ENCODE peak calls at places on chromosomes 12 and 14, in nine cellular contexts. P is CD8-positive, alpha-beta memory T cell; Y is endodermal cell; C is tibial nerve; D is heart right ventricle; W is mammary epithelial cell; I is gastrocnemius medialis; U is cardiac muscle cell; H is mesendoderm. K is an unnamed sample.

GRCh38 chr14:79614443-79614842 is 596.9 kb downstream of the DIO2 start:
- DNase-seq in P (no peak), Y (no peak), C (no peak), D (no peak), W (no peak), I (no peak), U (no peak), H (no peak), K (no peak)

GRCh38 chr12:108532061-108532848 is 17.2 kb downstream of the FICD start:
- DNase-seq in P (no peak), Y (no peak), C (no peak), D (no peak), W (no peak), I (peak; percentile 45), U (no peak), H (no peak), K (no peak)

GRCh38 chr12:107670999-107671643 is 14.5 kb upstream of the PWP1 start:
- DNase-seq in P (no peak), Y (peak; percentile 94), C (no peak), D (no peak), W (no peak), I (no peak), U (peak; percentile 34), H (peak; percentile 67), K (no peak)

GRCh38 chr12:116955382-116956021 is 44.8 kb downstream of the FBXW8 start:
- DNase-seq in P (peak; percentile 15), Y (peak; percentile 55), C (peak; percentile 15), D (no peak), W (peak; percentile 81), I (no peak), U (peak; percentile 42), H (peak; percentile 74), K (peak; percentile 55)

GRCh38 chr12:34287986-34288962 is 266.0 kb downstream of the ALG10 start:
- DNase-seq in P (no peak), Y (peak; percentile 22), C (no peak), D (no peak), W (no peak), I (no peak), U (no peak), H (no peak), K (no peak)

GRCh38 chr14:48723841-48724495 is 862.2 kb downstream of the RPS29 start:
- DNase-seq in P (no peak), Y (no peak), C (no peak), D (no peak), W (no peak), I (no peak), U (no peak), H (peak; percentile 23), K (no peak)

GRCh38 chr14:66540038-66540437 is 32.1 kb downstream of the GPHN start:
- DNase-seq in P (no peak), Y (no peak), C (no peak), D (no peak), W (no peak), I (no peak), U (no peak), H (no peak), K (no peak)

GRCh38 chr12:13980548-13981295 is 680 bp downstream of the GRIN2B start:
- DNase-seq in P (no peak), Y (peak; percentile 77), C (no peak), D (no peak), W (no peak), I (no peak), U (no peak), H (peak; percentile 41), K (no peak)

GRCh38 chr12:119808441-119808840 is 68.7 kb downstream of the CIT start:
- DNase-seq in P (no peak), Y (no peak), C (no peak), D (no peak), W (peak; percentile 80), I (no peak), U (no peak), H (no peak), K (no peak)

GRCh38 chr12:127809236-127809635 is 457.7 kb upstream of the TMEM132C start:
- DNase-seq in P (no peak), Y (no peak), C (no peak), D (peak; percentile 11), W (no peak), I (no peak), U (peak; percentile 62), H (peak; percentile 13), K (no peak)

GRCh38 chr12:76144253-76144564 is 59.7 kb upstream of the NAP1L1 start:
- DNase-seq in P (peak; percentile 46), Y (no peak), C (peak; percentile 21), D (no peak), W (no peak), I (no peak), U (peak; percentile 79), H (no peak), K (no peak)

GRCh38 chr12:76142305-76142704 is 57.8 kb upstream of the NAP1L1 start:
- DNase-seq in P (no peak), Y (no peak), C (no peak), D (no peak), W (no peak), I (no peak), U (no peak), H (no peak), K (no peak)

GRCh38 chr12:76138656-76139055 is 54.2 kb upstream of the NAP1L1 start:
- DNase-seq in P (no peak), Y (no peak), C (no peak), D (no peak), W (no peak), I (no peak), U (no peak), H (no peak), K (no peak)

GRCh38 chr12:76137611-76138010 is 53.1 kb upstream of the NAP1L1 start:
- DNase-seq in P (no peak), Y (no peak), C (no peak), D (no peak), W (no peak), I (no peak), U (peak; percentile 87), H (peak; percentile 74), K (no peak)

GRCh38 chr12:76143343-76144252 is 59.1 kb upstream of the NAP1L1 start:
- DNase-seq in P (peak; percentile 20), Y (no peak), C (no peak), D (no peak), W (no peak), I (no peak), U (no peak), H (no peak), K (peak; percentile 43)
- H3K4me3 ChIP-seq in P (no peak overlapping the region), Y (no peak overlapping the region), C (no peak overlapping the region), D (no peak overlapping the region), W (no peak overlapping the region), I (no peak overlapping the region), U (no peak overlapping the region), H (no peak overlapping the region), K (no peak overlapping the region)

DNA sequence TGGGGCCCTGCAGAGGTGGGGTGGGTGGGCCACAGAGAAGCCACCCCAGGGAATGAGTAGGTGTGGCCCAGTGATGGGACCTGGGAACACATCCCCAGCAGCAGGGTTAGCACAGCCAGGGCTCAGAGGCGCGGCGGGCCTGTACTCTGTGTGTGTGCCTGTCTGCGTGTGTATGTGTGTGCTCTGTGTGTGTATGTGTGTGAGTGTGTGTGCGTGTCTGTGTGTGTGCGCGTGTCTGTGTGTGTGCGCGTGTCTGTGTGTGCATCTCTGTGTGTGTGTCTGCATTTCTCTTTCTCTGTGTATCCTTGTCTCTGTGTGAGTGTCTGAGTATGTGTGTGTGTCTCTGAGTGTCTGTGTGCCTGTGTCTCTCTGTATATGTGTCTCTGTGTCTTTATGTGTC is 26.1 kb downstream of the KIF26A start:
- DNase-seq in P (no peak), Y (no peak), C (no peak), D (no peak), W (no peak), I (no peak), U (no peak), H (no peak), K (no peak)
- H3K27ac ChIP-seq in P (no peak overlapping the region), Y (no peak overlapping the region), C (no peak overlapping the region), D (no peak overlapping the region), W (no peak overlapping the region), I (no peak overlapping the region), U (no peak overlapping the region), H (no peak overlapping the region), K (no peak overlapping the region)

GRCh38 chr12:95212576-95212975 is 4.7 kb downstream of the FGD6 start:
- DNase-seq in P (no peak), Y (no peak), C (no peak), D (no peak), W (no peak), I (no peak), U (peak; percentile 37), H (no peak), K (no peak)

GRCh38 chr12:95213119-95213518 is 4.1 kb downstream of the FGD6 start:
- DNase-seq in P (no peak), Y (no peak), C (no peak), D (no peak), W (no peak), I (no peak), U (no peak), H (no peak), K (no peak)

GRCh38 chr12:95215925-95216324 is 1.3 kb downstream of the FGD6 start:
- DNase-seq in P (no peak), Y (no peak), C (no peak), D (no peak), W (peak; percentile 73), I (no peak), U (peak; percentile 67), H (no peak), K (no peak)

GRCh38 chr12:95213928-95214327 is 3.3 kb downstream of the FGD6 start:
- DNase-seq in P (no peak), Y (no peak), C (no peak), D (no peak), W (no peak), I (no peak), U (no peak), H (no peak), K (no peak)

GRCh38 chr12:95214466-95214865 is 2.8 kb downstream of the FGD6 start:
- DNase-seq in P (no peak), Y (no peak), C (no peak), D (no peak), W (no peak), I (no peak), U (no peak), H (no peak), K (no peak)
- H3K4me3 ChIP-seq in P (no peak overlapping the region), Y (peak overlapping the region; percentile 91), C (no peak overlapping the region), D (no peak overlapping the region), W (peak overlapping the region; percentile 5), I (no peak overlapping the region), U (no peak overlapping the region), H (no peak overlapping the region), K (no peak overlapping the region)

GRCh38 chr12:64584173-64584555 is 26.1 kb upstream of the RASSF3 start:
- DNase-seq in P (no peak), Y (no peak), C (no peak), D (no peak), W (no peak), I (no peak), U (no peak), H (peak; percentile 26), K (no peak)

GRCh38 chr12:64582862-64583261 is 27.4 kb upstream of the RASSF3 start:
- DNase-seq in P (no peak), Y (no peak), C (no peak), D (no peak), W (no peak), I (no peak), U (no peak), H (no peak), K (no peak)

GRCh38 chr12:64582111-64582510 is 28.2 kb upstream of the RASSF3 start:
- DNase-seq in P (no peak), Y (no peak), C (no peak), D (no peak), W (no peak), I (no peak), U (no peak), H (no peak), K (no peak)

GRCh38 chr12:64585085-64585484 is 25.2 kb upstream of the RASSF3 start:
- DNase-seq in P (no peak), Y (no peak), C (no peak), D (no peak), W (no peak), I (no peak), U (no peak), H (no peak), K (no peak)

GRCh38 chr12:64583395-64584172 is 26.7 kb upstream of the RASSF3 start:
- DNase-seq in P (no peak), Y (no peak), C (no peak), D (no peak), W (no peak), I (no peak), U (peak; percentile 34), H (no peak), K (no peak)
- H3K27ac ChIP-seq in P (no peak overlapping the region), Y (no peak overlapping the region), C (no peak overlapping the region), D (peak overlapping the region; percentile 1), W (no peak overlapping the region), I (peak overlapping the region; percentile 49), U (no peak overlapping the region), H (no peak overlapping the region), K (no peak overlapping the region)